ENCODE peak calls at places on chromosome 6, in eight cellular contexts. T is cardiac muscle cell; A is stimulated activated CD8-positive, alpha-beta memory T cell treated with anti-CD3 and anti-CD28 coated beads, Interleukin-2, amount 100 ng/mL, for 1 hour; Q is astrocyte of the spinal cord; O is RWPE2; S is WTC11; W is stimulated activated CD4-positive, alpha-beta T cell treated with anti-CD3 and anti-CD28 coated beads, Interleukin-12 subunit alpha, Interleukin-12 subunit beta, amount 100 ng/mL, for 4 hours; F is NT2/D1. D is an unnamed sample.

GRCh38 chr6:157531169-157531985 is 150.4 kb downstream of the ZDHHC14 start:
- DNase-seq in A (no peak), S (peak; percentile 55), W (no peak), F (no peak), Q (no peak), T (no peak), O (no peak), D (no peak)

GRCh38 chr6:166645928-166646327 is 18.9 kb upstream of the RPS6KA2 start:
- DNase-seq in Q (no peak), S (no peak), A (no peak), F (no peak), O (no peak), W (no peak), T (no peak), D (no peak)

GRCh38 chr6:28648035-28648877 is 122.6 kb downstream of the GPX5 start:
- DNase-seq in S (peak; percentile 75), A (no peak), Q (peak; percentile 82), O (no peak), T (peak; percentile 80), F (peak; percentile 54), W (peak; percentile 66), D (no peak)

GRCh38 chr6:44052419-44053011 is 74.7 kb downstream of the MRPL14 start:
- DNase-seq in A (no peak), O (no peak), W (no peak), Q (peak; percentile 75), F (no peak), S (peak; percentile 60), T (no peak), D (no peak)

GRCh38 chr6:121503633-121504032 is 68.2 kb downstream of the GJA1 start:
- DNase-seq in W (no peak), O (no peak), F (no peak), A (no peak), Q (peak; percentile 57), T (no peak), S (no peak), D (no peak)

GRCh38 chr6:127117979-127118504 is 429 bp upstream of the RSPO3 start:
- DNase-seq in F (no peak), O (no peak), Q (peak; percentile 14), T (peak; percentile 72), S (peak; percentile 38), A (no peak), W (no peak), D (no peak)

GRCh38 chr6:108589244-108589730 is 28.6 kb downstream of the FOXO3 start:
- DNase-seq in A (no peak), F (peak; percentile 84), Q (peak; percentile 69), W (no peak), O (peak; percentile 89), S (peak; percentile 76), T (peak; percentile 71), D (no peak)

GRCh38 chr6:39669117-39669690 is 56.0 kb downstream of the KIF6 start:
- DNase-seq in Q (peak; percentile 71), W (no peak), S (no peak), T (no peak), F (no peak), A (no peak), O (no peak), D (no peak)

GRCh38 chr6:135796884-135797283 is 54.6 kb upstream of the PDE7B start:
- DNase-seq in O (no peak), Q (no peak), S (no peak), A (no peak), W (no peak), F (no peak), T (no peak), D (no peak)

GRCh38 chr6:170480045-170480714 is 72.9 kb downstream of the PSMB1 start:
- DNase-seq in F (peak; percentile 13), T (no peak), O (no peak), Q (peak; percentile 50), W (no peak), S (peak; percentile 20), A (no peak), D (no peak)

GRCh38 chr6:5412663-5413062 is 151.3 kb downstream of the FARS2 start:
- DNase-seq in F (no peak), Q (no peak), A (no peak), S (no peak), T (no peak), O (no peak), W (no peak), D (no peak)

GRCh38 chr6:3841711-3842565 is 7.2 kb upstream of the FAM50B start:
- DNase-seq in W (no peak), S (no peak), Q (peak; percentile 52), A (no peak), T (no peak), O (no peak), F (no peak), D (no peak)

GRCh38 chr6:134707342-134707982 is 242.4 kb downstream of the ALDH8A1 start:
- DNase-seq in W (no peak), O (no peak), S (no peak), T (no peak), F (peak; percentile 42), Q (peak; percentile 61), A (no peak), D (no peak)

GRCh38 chr6:113031591-113031990 is 684.5 kb downstream of the RFPL4B start:
- DNase-seq in F (no peak), Q (no peak), T (peak; percentile 14), A (no peak), S (no peak), W (no peak), O (no peak), D (no peak)

GRCh38 chr6:107555449-107555848 is 65.5 kb downstream of the SOBP start:
- DNase-seq in F (no peak), S (no peak), W (no peak), T (no peak), A (no peak), O (no peak), Q (no peak), D (no peak)

D was measured in GM19239.